ENCODE peak calls at places on chromosome 22, in five cellular contexts. One of them, this sample, is unnamed.

GRCh38 chr22:26320469-26320868 is 108.6 kb upstream of the ASPHD2 start:
- DNase-seq in T-helper 2 cell: no peak
- DNase-seq in D341Med: no peak
- DNase-seq in stimulated activated CD4-positive, alpha-beta T cell treated with anti-CD3 and anti-CD28 coated beads, Interleukin-15, amount 100 ng/mL, for 24 hours: no peak
- DNase-seq in NCI-H1092: no peak
- DNase-seq in this sample: no peak

GRCh38 chr22:38742176-38742942 is 13.4 kb downstream of the SUN2 start:
- DNase-seq in stimulated activated CD4-positive, alpha-beta T cell treated with anti-CD3 and anti-CD28 coated beads, Interleukin-15, amount 100 ng/mL, for 24 hours: no peak
- DNase-seq in NCI-H1092: no peak
- DNase-seq in D341Med: no peak
- DNase-seq in T-helper 2 cell: no peak
- DNase-seq in this sample: no peak

GRCh38 chr22:49590851-49591445 is 236.7 kb downstream of the BRD1 start:
- DNase-seq in stimulated activated CD4-positive, alpha-beta T cell treated with anti-CD3 and anti-CD28 coated beads, Interleukin-15, amount 100 ng/mL, for 24 hours: no peak
- DNase-seq in D341Med: no peak
- DNase-seq in T-helper 2 cell: no peak
- DNase-seq in NCI-H1092: no peak
- DNase-seq in this sample: no peak

GRCh38 chr22:28883917-28884753 is 763 bp downstream of the ZNRF3 start:
- DNase-seq in T-helper 2 cell: peak
- DNase-seq in D341Med: peak
- DNase-seq in NCI-H1092: peak
- DNase-seq in stimulated activated CD4-positive, alpha-beta T cell treated with anti-CD3 and anti-CD28 coated beads, Interleukin-15, amount 100 ng/mL, for 24 hours: peak
- DNase-seq in this sample: peak

GRCh38 chr22:36445158-36445668 is 36.2 kb downstream of the TXN2 start:
- DNase-seq in NCI-H1092: no peak
- DNase-seq in D341Med: no peak
- DNase-seq in stimulated activated CD4-positive, alpha-beta T cell treated with anti-CD3 and anti-CD28 coated beads, Interleukin-15, amount 100 ng/mL, for 24 hours: no peak
- DNase-seq in T-helper 2 cell: no peak
- DNase-seq in this sample: no peak

GRCh38 chr22:35480143-35480542 is 60.5 kb upstream of the RASD2 start:
- DNase-seq in stimulated activated CD4-positive, alpha-beta T cell treated with anti-CD3 and anti-CD28 coated beads, Interleukin-15, amount 100 ng/mL, for 24 hours: no peak
- DNase-seq in NCI-H1092: peak
- DNase-seq in D341Med: peak
- DNase-seq in T-helper 2 cell: no peak
- DNase-seq in this sample: no peak

GRCh38 chr22:26892401-26893033 is 235.1 kb downstream of the MIAT start:
- DNase-seq in T-helper 2 cell: no peak
- DNase-seq in D341Med: no peak
- DNase-seq in stimulated activated CD4-positive, alpha-beta T cell treated with anti-CD3 and anti-CD28 coated beads, Interleukin-15, amount 100 ng/mL, for 24 hours: no peak
- DNase-seq in NCI-H1092: peak
- DNase-seq in this sample: no peak

GRCh38 chr22:50696251-50696798 is 23.7 kb downstream of the SHANK3 start:
- DNase-seq in T-helper 2 cell: no peak
- DNase-seq in D341Med: no peak
- DNase-seq in stimulated activated CD4-positive, alpha-beta T cell treated with anti-CD3 and anti-CD28 coated beads, Interleukin-15, amount 100 ng/mL, for 24 hours: no peak
- DNase-seq in NCI-H1092: no peak
- DNase-seq in this sample: no peak

GRCh38 chr22:42581762-42582716 is 28.3 kb downstream of the SERHL2 start:
- DNase-seq in D341Med: peak
- DNase-seq in stimulated activated CD4-positive, alpha-beta T cell treated with anti-CD3 and anti-CD28 coated beads, Interleukin-15, amount 100 ng/mL, for 24 hours: peak
- DNase-seq in T-helper 2 cell: peak
- DNase-seq in NCI-H1092: peak
- DNase-seq in this sample: peak

This sample was measured in DND-41.